ENCODE peak calls at places on chromosomes 3 and 15, in five cellular contexts. Y is GM12878; B is activated T-cell treated with anti-CD3 and anti-CD28 coated beads for 1 hour; V is stimulated activated CD8-positive, alpha-beta memory T cell treated with anti-CD3 and anti-CD28 coated beads, Interleukin-15, amount 100 ng/mL, for 24 hours; Z is NCI-H2171 treated with DMSO at 0.1 percent for 48 hours. T is an unnamed sample.
A peak's percentile ranks its signal among the peaks of the same experiment; 100 is the strongest.

GRCh38 chr3:143750856-143751255 is 97.4 kb downstream of the SLC9A9 start:
- DNase-seq in Z (no peak), Y (no peak), V (no peak), B (no peak), T (no peak)

GRCh38 chr3:179446501-179446900 is 4.8 kb downstream of the GNB4 start:
- DNase-seq in Y (no peak), B (no peak), V (no peak), Z (no peak), T (peak; percentile 36)

GRCh38 chr15:58574612-58575011 is 142.8 kb downstream of the LIPC start:
- DNase-seq in V (no peak), B (no peak), Z (no peak), Y (no peak), T (no peak)

GRCh38 chr15:85582719-85583089 is 202.3 kb downstream of the AKAP13 start:
- DNase-seq in V (no peak), Y (peak; percentile 28), B (peak; percentile 43), Z (peak; percentile 77), T (no peak)

GRCh38 chr15:31328999-31329639 is 2.5 kb downstream of the KLF13 start:
- DNase-seq in Y (no peak), V (no peak), Z (peak; percentile 68), B (no peak), T (no peak)

GRCh38 chr15:80275946-80276345 is 23.9 kb upstream of the CTXND1 start:
- DNase-seq in B (no peak), V (no peak), Y (no peak), Z (peak; percentile 81), T (peak; percentile 56)

GRCh38 chr15:77838595-77838994 is 205.9 kb upstream of the LINGO1 start:
- DNase-seq in V (no peak), Z (no peak), B (no peak), Y (no peak), T (no peak)

GRCh38 chr3:63900459-63900858 is 11.7 kb downstream of the SCAANT1 start:
- DNase-seq in Y (no peak), B (no peak), Z (peak; percentile 4), V (no peak), T (no peak)

GRCh38 chr15:52326758-52327157 is 31.2 kb upstream of the MYO5C start:
- DNase-seq in V (no peak), B (no peak), Y (no peak), Z (no peak), T (peak; percentile 30)

GRCh38 chr15:52658955-52659354 is 20.2 kb downstream of the ATOSA start:
- DNase-seq in V (no peak), Y (peak; percentile 71), B (no peak), Z (no peak), T (no peak)

GRCh38 chr3:118527527-118528044 is 507.1 kb downstream of the IGSF11 start:
- DNase-seq in Z (no peak), B (no peak), V (no peak), Y (no peak), T (no peak)

GRCh38 chr3:172646439-172647015 is 64.3 kb downstream of the NCEH1 start:
- DNase-seq in Z (peak; percentile 86), V (no peak), Y (no peak), B (no peak), T (peak; percentile 54)